ENCODE peak calls at places on chromosomes 16 and 17, in ten cellular contexts. A, M, Z, X, S, H, W, R, E and I are unnamed samples.
A peak's percentile ranks its signal among the peaks of the same experiment; 100 is the strongest.

GRCh38 chr17:59406808-59407381 is 75.4 kb downstream of the YPEL2 start:
- DNase-seq in A (no peak), M (peak; percentile 33), Z (no peak), X (no peak), S (no peak), H (no peak), W (no peak), R (no peak), E (no peak), I (no peak)

GRCh38 chr17:10105513-10106001 is 92.8 kb downstream of the GAS7 start:
- DNase-seq in A (no peak), M (no peak), Z (no peak), X (no peak), S (no peak), H (peak; percentile 78), W (no peak), R (no peak), E (peak; percentile 66), I (no peak)

GRCh38 chr17:83186226-83186625 is 106.8 kb downstream of the METRNL start:
- DNase-seq in A (no peak), M (no peak), Z (no peak), X (no peak), S (peak; percentile 32), H (no peak), W (no peak), R (peak; percentile 39), E (peak; percentile 66), I (no peak)

GRCh38 chr16:30187971-30188561 is 4.7 kb downstream of the CORO1A start:
- DNase-seq in A (no peak), M (no peak), Z (no peak), X (no peak), S (no peak), H (no peak), W (peak; percentile 3), R (peak; percentile 53), E (no peak), I (peak; percentile 43)

GRCh38 chr17:9902116-9902515 is 3.0 kb downstream of the RCVRN start:
- DNase-seq in A (no peak), M (no peak), Z (no peak), X (no peak), S (peak; percentile 71), H (no peak), W (no peak), R (no peak), E (peak; percentile 70), I (no peak)

GRCh38 chr17:83194189-83194565 is 114.8 kb downstream of the METRNL start:
- DNase-seq in A (no peak), M (no peak), Z (no peak), X (peak; percentile 57), S (no peak), H (peak; percentile 11), W (no peak), R (no peak), E (no peak), I (peak; percentile 39)

GRCh38 chr17:47276868-47277267 is 23.2 kb downstream of the ITGB3 start:
- DNase-seq in A (no peak), M (peak; percentile 57), Z (peak; percentile 68), X (peak; percentile 68), S (peak; percentile 70), H (peak; percentile 71), W (peak; percentile 70), R (no peak), E (peak; percentile 86), I (no peak)

GRCh38 chr17:7897773-7898172 is 9.2 kb downstream of the CHD3 start:
- DNase-seq in A (no peak), M (peak; percentile 21), Z (no peak), X (peak; percentile 43), S (no peak), H (no peak), W (no peak), R (no peak), E (peak; percentile 35), I (no peak)

GRCh38 chr16:1034230-1035065 is 38.1 kb upstream of the SSTR5 start:
- DNase-seq in A (no peak), M (no peak), Z (no peak), X (no peak), S (no peak), H (no peak), W (no peak), R (no peak), E (no peak), I (no peak)

GRCh38 chr16:51141541-51141940 is 9.5 kb downstream of the SALL1 start:
- DNase-seq in A (no peak), M (no peak), Z (no peak), X (no peak), S (no peak), H (no peak), W (no peak), R (no peak), E (no peak), I (no peak)

GRCh38 chr17:75855310-75856061 is at the start of gene WBP2:
- DNase-seq in A (peak; percentile 99), M (peak; percentile 100), Z (peak; percentile 94), X (peak; percentile 98), S (peak; percentile 100), H (peak; percentile 97), W (peak; percentile 100), R (peak; percentile 95), E (peak; percentile 100), I (peak; percentile 99)

GRCh38 chr17:75854111-75854748 is 905 bp downstream of the WBP2 start:
- DNase-seq in A (no peak), M (peak; percentile 84), Z (no peak), X (no peak), S (peak; percentile 32), H (no peak), W (no peak), R (no peak), E (peak; percentile 77), I (no peak)

GRCh38 chr17:75853410-75853809 is 1.7 kb downstream of the WBP2 start:
- DNase-seq in A (no peak), M (peak; percentile 74), Z (no peak), X (no peak), S (no peak), H (no peak), W (no peak), R (no peak), E (peak; percentile 52), I (no peak)

GRCh38 chr17:75854881-75855309 is 240 bp downstream of the WBP2 start:
- DNase-seq in A (no peak), M (no peak), Z (no peak), X (peak; percentile 82), S (no peak), H (no peak), W (no peak), R (no peak), E (no peak), I (peak; percentile 74)

GRCh38 chr17:75856062-75856681 is 1.0 kb upstream of the WBP2 start:
- DNase-seq in A (no peak), M (peak; percentile 45), Z (no peak), X (no peak), S (no peak), H (no peak), W (no peak), R (no peak), E (no peak), I (no peak)
- H3K4me3 ChIP-seq in A (peak overlapping the region; percentile 90), M (peak overlapping the region; percentile 86), Z (peak overlapping the region; percentile 81), X (peak overlapping the region; percentile 65), S (peak overlapping the region; percentile 71), H (peak overlapping the region; percentile 71), W (peak overlapping the region; percentile 61), R (peak overlapping the region; percentile 83), E (peak overlapping the region; percentile 88), I (peak overlapping the region; percentile 94)

DNA sequence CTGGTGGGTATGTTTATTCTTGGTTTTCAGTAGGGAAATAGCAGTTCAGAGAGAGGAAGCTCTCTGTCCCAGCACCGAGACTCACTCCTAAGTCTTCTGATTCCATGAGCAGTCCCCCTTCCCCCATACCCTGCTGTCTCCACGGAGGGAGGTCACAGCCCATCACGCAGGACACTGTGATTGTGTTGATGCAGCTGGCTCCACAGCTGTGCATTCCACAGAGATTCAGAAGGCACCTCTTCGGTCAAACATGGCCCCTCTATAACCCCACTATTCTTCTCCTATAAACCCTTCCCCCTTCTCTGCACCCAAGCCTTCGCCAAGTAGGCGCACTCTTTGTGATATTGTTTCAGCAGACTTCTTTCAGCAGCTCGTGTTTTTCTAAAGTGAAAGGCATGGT is 104.3 kb upstream of the HLF start:
- DNase-seq in A (no peak), M (no peak), Z (no peak), X (no peak), S (peak; percentile 5), H (no peak), W (no peak), R (no peak), E (no peak), I (no peak)
- H3K4me1 ChIP-seq in A (no peaks in the 10 kb centered on the region), M (peaks cover 53% of the 10 kb centered on the region), Z (no peaks in the 10 kb centered on the region), X (no peaks in the 10 kb centered on the region), S (no peaks in the 10 kb centered on the region), H (no peaks in the 10 kb centered on the region), W (no peaks in the 10 kb centered on the region), R (no peaks in the 10 kb centered on the region), E (no peaks in the 10 kb centered on the region), I (no peaks in the 10 kb centered on the region)

GRCh38 chr17:38325221-38325851 is 18.4 kb downstream of the GPR179 start:
- DNase-seq in A (no peak), M (no peak), Z (no peak), X (no peak), S (peak; percentile 50), H (no peak), W (peak; percentile 58), R (no peak), E (peak; percentile 59), I (no peak)

GRCh38 chr17:38322897-38323296 is 20.9 kb downstream of the GPR179 start:
- DNase-seq in A (no peak), M (no peak), Z (no peak), X (no peak), S (no peak), H (no peak), W (no peak), R (no peak), E (peak; percentile 7), I (no peak)

GRCh38 chr17:38322156-38322779 is 21.5 kb downstream of the GPR179 start:
- DNase-seq in A (peak; percentile 12), M (peak; percentile 61), Z (peak; percentile 61), X (peak; percentile 84), S (peak; percentile 67), H (peak; percentile 57), W (peak; percentile 82), R (peak; percentile 82), E (peak; percentile 93), I (peak; percentile 78)

GRCh38 chr17:38324732-38325131 is 19.0 kb downstream of the GPR179 start:
- DNase-seq in A (no peak), M (no peak), Z (no peak), X (no peak), S (no peak), H (no peak), W (no peak), R (no peak), E (peak; percentile 36), I (no peak)

DNA sequence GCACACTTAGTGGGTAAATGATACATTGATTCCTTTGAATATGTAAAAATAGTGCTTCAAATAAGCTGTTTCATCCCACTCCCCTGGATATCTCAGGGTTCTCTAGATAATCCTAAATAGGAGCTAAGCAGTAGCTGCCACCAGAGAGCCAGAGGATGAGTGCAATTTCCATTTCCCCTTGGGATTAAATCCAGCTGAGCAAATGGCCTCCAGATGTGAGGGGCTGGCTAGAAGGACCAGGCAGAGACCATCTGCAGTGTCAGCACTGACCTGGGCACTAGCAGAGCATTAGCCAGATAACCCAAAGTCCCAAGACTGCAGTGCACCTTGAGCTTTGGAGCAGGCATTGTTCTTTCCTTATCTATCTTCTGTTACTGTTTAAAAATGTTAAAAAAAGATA is 19.6 kb downstream of the GPR179 start:
- DNase-seq in A (no peak), M (no peak), Z (no peak), X (no peak), S (no peak), H (no peak), W (no peak), R (no peak), E (peak; percentile 47), I (no peak)
- TF ChIP-seq CTCF in A (no peak), M (no peak), Z (no peak), X (no peak), S (no peak), H (no peak), W (no peak), R (no peak), E (no peak), I (no peak)

GRCh38 chr17:45018514-45019176 is 32.8 kb downstream of the DCAKD start:
- DNase-seq in A (no peak), M (peak; percentile 28), Z (peak; percentile 41), X (no peak), S (peak; percentile 31), H (peak; percentile 31), W (peak; percentile 58), R (peak; percentile 49), E (peak; percentile 83), I (no peak)
- H3K4me3 ChIP-seq in A (peak overlapping the region; percentile 76), M (peak overlapping the region; percentile 72), Z (peak overlapping the region; percentile 63), X (peak overlapping the region; percentile 58), S (peak overlapping the region; percentile 59), H (peak overlapping the region; percentile 50), W (peak overlapping the region; percentile 73), R (peak overlapping the region; percentile 33), E (peak overlapping the region; percentile 73), I (peak overlapping the region; percentile 59)